ENCODE peak calls at places on chromosomes 6 and 20, in four cellular contexts. One of them, this sample, is unnamed.

GRCh38 chr20:64048402-64049044 is 916 bp downstream of the SOX18 start:
- DNase-seq in uterus: no peak
- DNase-seq in psoas muscle: no peak
- DNase-seq in HCT116: no peak
- DNase-seq in this sample: no peak

GRCh38 chr6:29510746-29511300 is 23.1 kb upstream of the MAS1L start:
- DNase-seq in uterus: no peak
- DNase-seq in psoas muscle: no peak
- DNase-seq in HCT116: no peak
- DNase-seq in this sample: no peak

GRCh38 chr6:116887168-116887567 is 10.1 kb downstream of the RFX6 start:
- DNase-seq in uterus: no peak
- DNase-seq in psoas muscle: no peak
- DNase-seq in HCT116: no peak
- DNase-seq in this sample: no peak

GRCh38 chr20:20199338-20200160 is 147.2 kb downstream of the CFAP61 start:
- DNase-seq in uterus: no peak
- DNase-seq in psoas muscle: no peak
- DNase-seq in HCT116: no peak
- DNase-seq in this sample: no peak

GRCh38 chr20:40643891-40644290 is 45.1 kb downstream of the MAFB start:
- DNase-seq in uterus: no peak
- DNase-seq in psoas muscle: no peak
- DNase-seq in HCT116: no peak
- DNase-seq in this sample: no peak

GRCh38 chr6:158376650-158377081 is 64.4 kb downstream of the TULP4 start:
- DNase-seq in uterus: no peak
- DNase-seq in psoas muscle: peak; percentile 68
- DNase-seq in HCT116: no peak
- DNase-seq in this sample: no peak

GRCh38 chr6:30615219-30615957 is 1.7 kb downstream of the PPP1R10 start:
- DNase-seq in uterus: peak; percentile 53
- DNase-seq in psoas muscle: no peak
- DNase-seq in HCT116: peak; percentile 75
- DNase-seq in this sample: peak; percentile 36

GRCh38 chr20:57428611-57429496 is 37.7 kb downstream of the RBM38 start:
- DNase-seq in uterus: no peak
- DNase-seq in psoas muscle: peak; percentile 54
- DNase-seq in HCT116: no peak
- DNase-seq in this sample: no peak

GRCh38 chr6:7671076-7671475 is 54.8 kb upstream of the BMP6 start:
- DNase-seq in uterus: no peak
- DNase-seq in psoas muscle: no peak
- DNase-seq in HCT116: no peak
- DNase-seq in this sample: no peak

GRCh38 chr6:147789430-147789947 is 281.0 kb downstream of the SAMD5 start:
- DNase-seq in uterus: no peak
- DNase-seq in psoas muscle: no peak
- DNase-seq in HCT116: no peak
- DNase-seq in this sample: no peak

GRCh38 chr6:23106951-23107350 is 537.6 kb downstream of the HDGFL1 start:
- DNase-seq in uterus: no peak
- DNase-seq in psoas muscle: no peak
- DNase-seq in HCT116: no peak
- DNase-seq in this sample: no peak

GRCh38 chr20:25046181-25046641 is 11.7 kb downstream of the ACSS1 start:
- DNase-seq in uterus: no peak
- DNase-seq in psoas muscle: peak; percentile 87
- DNase-seq in HCT116: no peak
- DNase-seq in this sample: peak; percentile 87

GRCh38 chr20:46631874-46632446 is 19.3 kb downstream of the SLC13A3 start:
- DNase-seq in uterus: no peak
- DNase-seq in psoas muscle: no peak
- DNase-seq in HCT116: no peak
- DNase-seq in this sample: no peak

GRCh38 chr6:145139451-145139850 is 595.9 kb downstream of the EPM2A start:
- DNase-seq in uterus: no peak
- DNase-seq in psoas muscle: no peak
- DNase-seq in HCT116: no peak
- DNase-seq in this sample: no peak